ENCODE peak calls at places on chromosomes 6 and 20, in eight cellular contexts. H is activated CD4-positive, alpha-beta T cell treated with anti-CD3 and anti-CD28 coated beads, Interleukin-2, amount 50 U/mL, for 1 hour; C is brain microvascular endothelial cell; F is NCI-H524 treated with DMSO at 0.1 percent for 48 hours; Z is PC-3; K is esophagus squamous epithelium; T is iPS-NIHi11; I is HTR-8/SVneo. A is an unnamed sample.

GRCh38 chr6:82681119-82681714 is 317.6 kb downstream of the TPBG start:
- DNase-seq in H (no peak), C (no peak), F (no peak), Z (peak; percentile 71), K (no peak), T (no peak), I (no peak), A (no peak)

GRCh38 chr6:39555136-39555535 is 170.1 kb downstream of the KIF6 start:
- DNase-seq in H (no peak), C (no peak), F (no peak), Z (no peak), K (no peak), T (no peak), I (no peak), A (no peak)

GRCh38 chr6:108648186-108648585 is 87.5 kb downstream of the FOXO3 start:
- DNase-seq in H (no peak), C (no peak), F (no peak), Z (no peak), K (no peak), T (no peak), I (no peak), A (no peak)

GRCh38 chr6:42511803-42512422 is 51.9 kb upstream of the UBR2 start:
- DNase-seq in H (no peak), C (peak; percentile 24), F (no peak), Z (peak; percentile 60), K (no peak), T (no peak), I (no peak), A (peak; percentile 10)

GRCh38 chr6:131001113-131001776 is 61.8 kb downstream of the EPB41L2 start:
- DNase-seq in H (no peak), C (no peak), F (no peak), Z (no peak), K (no peak), T (no peak), I (no peak), A (no peak)

GRCh38 chr6:25596928-25597818 is 54.8 kb upstream of the SCGN start:
- DNase-seq in H (no peak), C (no peak), F (no peak), Z (no peak), K (no peak), T (no peak), I (no peak), A (no peak)

GRCh38 chr6:27296106-27296783 is 15.8 kb downstream of the POM121L2 start:
- DNase-seq in H (no peak), C (peak; percentile 58), F (peak; percentile 62), Z (peak; percentile 55), K (no peak), T (peak; percentile 70), I (peak; percentile 58), A (peak; percentile 71)

GRCh38 chr6:5783584-5784089 is 223.1 kb downstream of the NRN1 start:
- DNase-seq in H (no peak), C (no peak), F (no peak), Z (no peak), K (no peak), T (no peak), I (no peak), A (no peak)

GRCh38 chr20:45322952-45323383 is 14.9 kb upstream of the MATN4 start:
- DNase-seq in H (no peak), C (no peak), F (no peak), Z (peak; percentile 70), K (no peak), T (peak; percentile 47), I (peak; percentile 84), A (peak; percentile 64)

A was measured in kidney tubule cell.